ENCODE peak calls at places on chromosome 21, in six cellular contexts. W, E, Y, L, R and U are unnamed samples.
A peak's percentile ranks its signal among the peaks of the same experiment; 100 is the strongest.

GRCh38 chr21:27582946-27583270 is 616.0 kb upstream of the ADAMTS5 start:
- DNase-seq in W (no peak), E (no peak), Y (no peak), L (no peak), R (no peak), U (no peak)

GRCh38 chr21:38260426-38260825 is 3.6 kb downstream of the KCNJ15 start:
- DNase-seq in W (no peak), E (no peak), Y (no peak), L (no peak), R (no peak), U (no peak)

GRCh38 chr21:25360593-25360992 is 246.7 kb downstream of the MRPL39 start:
- DNase-seq in W (peak; percentile 19), E (no peak), Y (no peak), L (no peak), R (no peak), U (no peak)

GRCh38 chr21:46066843-46067331 is 31.0 kb upstream of the COL6A2 start:
- DNase-seq in W (no peak), E (peak; percentile 80), Y (peak; percentile 73), L (no peak), R (no peak), U (peak; percentile 70)

GRCh38 chr21:45404726-45405270 is at the start of gene COL18A1:
- DNase-seq in W (peak; percentile 16), E (no peak), Y (peak; percentile 89), L (peak; percentile 22), R (peak; percentile 51), U (peak; percentile 57)

GRCh38 chr21:16418211-16418610 is 688.4 kb downstream of the USP25 start:
- DNase-seq in W (no peak), E (no peak), Y (no peak), L (no peak), R (no peak), U (no peak)

GRCh38 chr21:40466893-40467483 is 380.0 kb downstream of the DSCAM start:
- DNase-seq in W (peak; percentile 23), E (no peak), Y (no peak), L (peak; percentile 9), R (peak; percentile 1), U (no peak)

GRCh38 chr21:45611296-45611695 is 32.2 kb upstream of the PCBP3 start:
- DNase-seq in W (no peak), E (no peak), Y (no peak), L (no peak), R (no peak), U (no peak)